ENCODE peak calls at places on chromosomes 16 and 17, in nine cellular contexts. Z is DND-41, G is left ventricle myocardium inferior, U is transverse colon, Q is IMR-90, N is ovary, C is mammary epithelial cell, E is adrenal gland, V is ascending aorta. B is an unnamed sample.
A peak's percentile ranks its signal among the peaks of the same experiment; 100 is the strongest.

GRCh38 chr17:50626037-50626574 is 8.6 kb upstream of the ABCC3 start:
- DNase-seq in Z (peak; percentile 71), G (peak; percentile 74), U (peak; percentile 71), Q (peak; percentile 62), N (peak; percentile 83), C (peak; percentile 39), E (peak; percentile 88), V (peak; percentile 87), B (peak; percentile 51)

GRCh38 chr17:79095345-79096055 is 20.9 kb downstream of the ENGASE start:
- DNase-seq in Z (no peak), G (no peak), U (no peak), Q (no peak), N (no peak), C (peak; percentile 30), E (no peak), V (no peak), B (no peak)

GRCh38 chr17:58158181-58158580 is 8.6 kb upstream of the OR4D2 start:
- DNase-seq in Z (no peak), G (no peak), U (no peak), Q (no peak), N (no peak), C (no peak), E (no peak), V (no peak), B (no peak)

GRCh38 chr17:67157732-67158639 is 87.0 kb downstream of the HELZ start:
- DNase-seq in Z (no peak), G (no peak), U (no peak), Q (peak; percentile 57), N (no peak), C (no peak), E (peak; percentile 31), V (no peak), B (peak; percentile 41)

GRCh38 chr16:20114356-20114755 is 40.7 kb upstream of the GPR139 start:
- DNase-seq in Z (no peak), G (no peak), U (peak; percentile 25), Q (no peak), N (no peak), C (peak; percentile 65), E (peak; percentile 54), V (no peak), B (no peak)

GRCh38 chr17:55482591-55483389 is 28.5 kb downstream of the SMIM36 start:
- DNase-seq in Z (no peak), G (no peak), U (no peak), Q (no peak), N (no peak), C (no peak), E (no peak), V (no peak), B (no peak)

GRCh38 chr17:43562679-43563146 is 16.6 kb upstream of the ETV4 start:
- DNase-seq in Z (no peak), G (no peak), U (no peak), Q (no peak), N (no peak), C (no peak), E (no peak), V (no peak), B (no peak)

GRCh38 chr16:19846421-19846820 is 38.2 kb downstream of the GPRC5B start:
- DNase-seq in Z (no peak), G (no peak), U (no peak), Q (no peak), N (no peak), C (no peak), E (no peak), V (no peak), B (no peak)

GRCh38 chr17:55962931-55963378 is 190.3 kb upstream of the ANKFN1 start:
- DNase-seq in Z (peak; percentile 58), G (peak; percentile 20), U (peak; percentile 50), Q (no peak), N (no peak), C (no peak), E (no peak), V (no peak), B (no peak)

GRCh38 chr17:6544011-6544370 is 12.4 kb downstream of the PITPNM3 start:
- DNase-seq in Z (no peak), G (no peak), U (no peak), Q (no peak), N (no peak), C (no peak), E (no peak), V (no peak), B (no peak)

GRCh38 chr16:30977502-30977901 is 7.5 kb upstream of the HSD3B7 start:
- DNase-seq in Z (peak; percentile 33), G (no peak), U (no peak), Q (no peak), N (no peak), C (no peak), E (no peak), V (no peak), B (no peak)

GRCh38 chr17:34733351-34733750 is 154.0 kb downstream of the TMEM132E start:
- DNase-seq in Z (no peak), G (no peak), U (no peak), Q (no peak), N (no peak), C (no peak), E (no peak), V (peak; percentile 5), B (no peak)

GRCh38 chr17:30990458-30990857 is 19.6 kb downstream of the RNF135 start:
- DNase-seq in Z (no peak), G (no peak), U (no peak), Q (no peak), N (no peak), C (no peak), E (no peak), V (no peak), B (no peak)

GRCh38 chr16:55349867-55350266 is 25.9 kb downstream of the IRX6 start:
- DNase-seq in Z (no peak), G (no peak), U (no peak), Q (no peak), N (no peak), C (no peak), E (no peak), V (no peak), B (no peak)

GRCh38 chr16:16163571-16163970 is 59.7 kb downstream of the ABCC6 start:
- DNase-seq in Z (peak; percentile 12), G (no peak), U (no peak), Q (no peak), N (no peak), C (no peak), E (no peak), V (no peak), B (no peak)

GRCh38 chr17:45296003-45296832 is 20.6 kb downstream of the MAP3K14 start:
- DNase-seq in Z (no peak), G (peak; percentile 37), U (peak; percentile 68), Q (peak; percentile 62), N (no peak), C (peak; percentile 69), E (no peak), V (no peak), B (no peak)

GRCh38 chr16:31273187-31273586 is 13.4 kb downstream of the ITGAM start:
- DNase-seq in Z (no peak), G (no peak), U (no peak), Q (no peak), N (no peak), C (no peak), E (no peak), V (no peak), B (no peak)

GRCh38 chr17:17176341-17176740 is 29.8 kb downstream of the PLD6 start:
- DNase-seq in Z (no peak), G (no peak), U (no peak), Q (no peak), N (no peak), C (no peak), E (no peak), V (no peak), B (no peak)

GRCh38 chr16:1319041-1319440 is 9.6 kb downstream of the UBE2I start:
- DNase-seq in Z (no peak), G (no peak), U (no peak), Q (no peak), N (no peak), C (no peak), E (no peak), V (no peak), B (no peak)
- H3K36me3 ChIP-seq in Z (peaks cover 96% of the 10 kb centered on the region), G (peaks cover 97% of the 10 kb centered on the region), U (peaks cover 75% of the 10 kb centered on the region), Q (peaks cover 85% of the 10 kb centered on the region), N (no peaks in the 10 kb centered on the region), C (peaks cover 30% of the 10 kb centered on the region), E (peaks cover 93% of the 10 kb centered on the region), V (peaks cover 94% of the 10 kb centered on the region), B (peaks cover 83% of the 10 kb centered on the region)

GRCh38 chr16:67843343-67843765 is 1.2 kb downstream of the THAP11 start:
- DNase-seq in Z (peak; percentile 86), G (no peak), U (no peak), Q (peak; percentile 68), N (no peak), C (no peak), E (no peak), V (no peak), B (no peak)

GRCh38 chr16:67841816-67842508 is at the start of gene THAP11:
- DNase-seq in Z (peak; percentile 96), G (peak; percentile 92), U (peak; percentile 96), Q (peak; percentile 92), N (peak; percentile 94), C (peak; percentile 90), E (peak; percentile 96), V (peak; percentile 97), B (peak; percentile 87)

GRCh38 chr16:67841198-67841815 is 813 bp upstream of the THAP11 start:
- DNase-seq in Z (no peak), G (no peak), U (no peak), Q (no peak), N (no peak), C (no peak), E (no peak), V (no peak), B (no peak)

GRCh38 chr16:67844441-67844840 is 2.3 kb upstream of the NUTF2 start:
- DNase-seq in Z (no peak), G (no peak), U (no peak), Q (peak; percentile 51), N (no peak), C (peak; percentile 74), E (no peak), V (no peak), B (no peak)

GRCh38 chr16:67842509-67843342 is 606 bp downstream of the THAP11 start:
- DNase-seq in Z (peak; percentile 63), G (peak; percentile 65), U (peak; percentile 60), Q (peak; percentile 46), N (peak; percentile 61), C (peak; percentile 18), E (peak; percentile 59), V (peak; percentile 81), B (peak; percentile 41)
- TF ChIP-seq CTCF in Z (peak; percentile 54), G (peak; percentile 40), U (no peak), Q (peak; percentile 32), N (no peak), C (no peak), E (no peak), V (no peak), B (peak; percentile 61)

GRCh38 chr17:65395924-65396323 is 165.5 kb downstream of the AXIN2 start:
- DNase-seq in Z (no peak), G (no peak), U (no peak), Q (no peak), N (no peak), C (no peak), E (no peak), V (no peak), B (no peak)
- H3K27me3 ChIP-seq in Z (no peaks in the 10 kb centered on the region), G (no peaks in the 10 kb centered on the region), U (no peaks in the 10 kb centered on the region), Q (peaks cover 9% of the 10 kb centered on the region), N (no peaks in the 10 kb centered on the region), C (no peaks in the 10 kb centered on the region), E (no peaks in the 10 kb centered on the region), V (no peaks in the 10 kb centered on the region), B (no peaks in the 10 kb centered on the region)

DNA sequence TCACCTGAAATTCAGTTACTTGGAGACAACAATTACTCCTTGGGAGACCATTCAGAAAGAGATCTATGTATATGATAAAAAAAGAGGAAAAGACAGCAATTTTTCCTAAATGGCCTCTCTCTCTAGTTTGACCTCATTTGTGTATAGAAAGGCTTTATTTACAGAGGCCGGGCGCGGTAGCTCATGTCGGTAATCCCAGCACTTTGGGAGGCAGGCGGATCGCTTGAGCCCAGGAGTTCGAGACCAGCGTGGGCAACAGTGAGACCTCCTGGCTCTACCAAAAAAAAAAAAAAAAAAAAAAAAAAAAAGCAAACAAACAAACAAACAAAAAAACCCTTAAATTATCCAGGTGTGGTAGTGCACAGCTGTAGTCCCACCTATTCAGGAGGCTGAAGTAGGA is 20.7 kb downstream of the GRB2 start:
- DNase-seq in Z (no peak), G (no peak), U (no peak), Q (no peak), N (no peak), C (no peak), E (no peak), V (no peak), B (no peak)
- H3K36me3 ChIP-seq in Z (peaks cover 53% of the 10 kb centered on the region), G (no peaks in the 10 kb centered on the region), U (peaks cover 4% of the 10 kb centered on the region), Q (peaks cover 10% of the 10 kb centered on the region), N (no peaks in the 10 kb centered on the region), C (no peaks in the 10 kb centered on the region), E (peaks cover 6% of the 10 kb centered on the region), V (no peaks in the 10 kb centered on the region), B (no peaks in the 10 kb centered on the region)

B was measured in brain microvascular endothelial cell.